ENCODE peak calls at places on chromosomes 4 and X, in six cellular contexts. Z is SJSA1, B is mesenchymal stem cell, X is right atrium auricular region, K is endodermal cell, T is transverse colon. U is an unnamed sample.
A peak's percentile ranks its signal among the peaks of the same experiment; 100 is the strongest.

GRCh38 chr4:2166253-2166652 is 75.7 kb downstream of the HAUS3 start:
- DNase-seq in X (no peak), Z (no peak), T (peak; percentile 27), K (no peak), B (no peak), U (peak; percentile 16)

GRCh38 chrX:114924846-114925245 is 92.6 kb downstream of the IL13RA2 start:
- DNase-seq in K (no peak), B (peak; percentile 33), T (no peak), Z (no peak), X (no peak), U (no peak)

GRCh38 chrX:153662266-153662665 is 11.3 kb downstream of the PNCK start:
- DNase-seq in K (peak; percentile 91), X (no peak), B (peak; percentile 22), Z (no peak), T (peak; percentile 64), U (peak; percentile 56)

GRCh38 chrX:18828832-18829404 is 121.5 kb downstream of the PPEF1 start:
- DNase-seq in X (no peak), B (peak; percentile 56), Z (no peak), T (no peak), K (no peak), U (no peak)

GRCh38 chr4:74004668-74005067 is 6.2 kb upstream of the CXCL5 start:
- DNase-seq in K (no peak), Z (no peak), X (no peak), B (no peak), T (no peak), U (no peak)

GRCh38 chr4:127783971-127784519 is 1.9 kb downstream of the HSPA4L start:
- DNase-seq in K (no peak), B (no peak), T (no peak), Z (no peak), X (no peak), U (peak; percentile 2)

GRCh38 chrX:21354725-21355124 is 19.5 kb upstream of the CNKSR2 start:
- DNase-seq in T (no peak), Z (no peak), B (no peak), X (no peak), K (no peak), U (no peak)

GRCh38 chrX:49272426-49272825 is 2.8 kb downstream of the PPP1R3F start:
- DNase-seq in K (no peak), B (no peak), X (no peak), T (no peak), Z (no peak), U (no peak)

GRCh38 chr4:24262084-24262483 is 322.3 kb downstream of the DHX15 start:
- DNase-seq in B (no peak), T (no peak), K (peak; percentile 56), Z (no peak), X (no peak), U (peak; percentile 15)

GRCh38 chr4:158670975-158671664 is 567 bp downstream of the C4orf46 start:
- DNase-seq in B (peak; percentile 89), Z (peak; percentile 81), X (peak; percentile 71), T (peak; percentile 68), K (peak; percentile 87), U (peak; percentile 80)

GRCh38 chrX:17596546-17597205 is 140.6 kb upstream of the SCML1 start:
- DNase-seq in X (no peak), T (no peak), K (no peak), Z (peak; percentile 46), B (no peak), U (no peak)

GRCh38 chr4:37424753-37425152 is 180.2 kb downstream of the NWD2 start:
- DNase-seq in K (no peak), T (no peak), X (no peak), Z (no peak), B (no peak), U (no peak)

GRCh38 chrX:154351183-154352011 is 23.0 kb downstream of the FLNA start:
- DNase-seq in Z (no peak), B (no peak), X (no peak), T (peak; percentile 71), K (no peak), U (peak; percentile 50)

GRCh38 chrX:30576881-30577280 is 685 bp downstream of the TASL start:
- DNase-seq in Z (no peak), T (no peak), B (no peak), X (no peak), K (no peak), U (no peak)

GRCh38 chr4:38819569-38819968 is 15.0 kb upstream of the TLR1 start:
- DNase-seq in K (no peak), Z (no peak), T (no peak), X (no peak), B (peak; percentile 49), U (no peak)

GRCh38 chr4:103075435-103075893 is 1.1 kb downstream of the SLC9B2 start:
- DNase-seq in K (no peak), T (no peak), Z (no peak), X (no peak), B (peak; percentile 75), U (peak; percentile 10)

GRCh38 chr4:76616526-76616925 is 181.5 kb downstream of the SHROOM3 start:
- DNase-seq in Z (no peak), K (no peak), T (no peak), B (no peak), X (no peak), U (no peak)

GRCh38 chr4:100977746-100978397 is 369.5 kb downstream of the PPP3CA start:
- DNase-seq in B (no peak), X (no peak), Z (no peak), K (no peak), T (no peak), U (no peak)

GRCh38 chrX:56745019-56745418 is 16.0 kb downstream of the NBDY start:
- DNase-seq in B (peak; percentile 66), Z (no peak), K (no peak), T (no peak), X (no peak), U (no peak)

GRCh38 chr4:124904723-124905390 is 192.3 kb upstream of the ANKRD50 start:
- DNase-seq in Z (no peak), X (no peak), T (no peak), B (no peak), K (no peak), U (no peak)

GRCh38 chr4:141636771-141637460 is 533 bp downstream of the IL15 start:
- DNase-seq in Z (peak; percentile 58), X (no peak), B (peak; percentile 79), T (peak; percentile 64), K (peak; percentile 79), U (peak; percentile 63)

GRCh38 chrX:2627272-2627867 is 63.7 kb upstream of the CD99 start:
- DNase-seq in Z (peak; percentile 60), T (peak; percentile 22), K (peak; percentile 87), X (no peak), B (peak; percentile 33), U (peak; percentile 43)

GRCh38 chr4:90833698-90834097 is 706.5 kb downstream of the CCSER1 start:
- DNase-seq in B (no peak), X (no peak), K (no peak), Z (no peak), T (no peak), U (no peak)
- H3K4me3 ChIP-seq in B (no peak overlapping the region), X (no peak overlapping the region), K (no peak overlapping the region), Z (no peak overlapping the region), T (no peak overlapping the region), U (no peak overlapping the region)

GRCh38 chr4:186724861-186725419 is 1.3 kb upstream of the FAT1 start:
- DNase-seq in B (peak; percentile 56), T (no peak), K (peak; percentile 69), Z (no peak), X (no peak), U (peak; percentile 56)

GRCh38 chr4:186727149-186727976 is 3.7 kb upstream of the FAT1 start:
- DNase-seq in B (peak; percentile 59), T (no peak), K (no peak), Z (no peak), X (no peak), U (peak; percentile 42)

GRCh38 chr4:186726440-186727148 is 2.9 kb upstream of the FAT1 start:
- DNase-seq in X (no peak), Z (peak; percentile 87), B (peak; percentile 91), T (peak; percentile 88), K (peak; percentile 92), U (peak; percentile 86)

GRCh38 chr4:186725422-186726149 is 1.9 kb upstream of the FAT1 start:
- DNase-seq in Z (peak; percentile 95), X (peak; percentile 78), K (peak; percentile 88), B (peak; percentile 89), T (peak; percentile 87), U (peak; percentile 83)

DNA sequence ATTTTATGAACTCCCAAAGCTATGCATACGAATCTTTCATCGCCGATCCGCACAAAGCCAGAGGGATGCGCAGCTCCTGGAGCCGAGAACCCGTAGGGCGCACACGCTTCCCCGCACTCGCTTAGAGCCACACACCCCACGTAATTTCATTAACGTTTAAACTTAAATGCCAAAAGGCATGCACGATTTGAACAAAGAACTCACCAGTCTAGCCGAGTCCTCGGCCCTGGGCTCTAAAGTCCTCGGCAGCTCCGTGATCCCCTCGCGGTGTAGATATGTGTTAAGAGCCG is 2.4 kb upstream of the FAT1 start:
- DNase-seq in Z (no peak), X (no peak), T (no peak), B (no peak), K (no peak), U (no peak)
- H3K27ac ChIP-seq in Z (peak overlapping the region; percentile 95), X (peak overlapping the region; percentile 92), T (peak overlapping the region; percentile 94), B (peak overlapping the region; percentile 100), K (peak overlapping the region; percentile 69), U (peak overlapping the region; percentile 99)

GRCh38 chrX:12971282-12972003 is 3.5 kb upstream of the TMSB4X start:
- DNase-seq in B (no peak), Z (no peak), K (no peak), X (peak; percentile 82), T (no peak), U (no peak)

GRCh38 chrX:12972239-12972638 is 2.7 kb upstream of the TMSB4X start:
- DNase-seq in K (no peak), T (no peak), B (no peak), X (no peak), Z (no peak), U (no peak)

GRCh38 chrX:12973561-12974216 is 1.2 kb upstream of the TMSB4X start:
- DNase-seq in Z (no peak), B (no peak), K (peak; percentile 58), X (no peak), T (no peak), U (no peak)

GRCh38 chrX:12974217-12974796 is 603 bp upstream of the TMSB4X start:
- DNase-seq in T (peak; percentile 74), Z (peak; percentile 80), X (peak; percentile 83), K (peak; percentile 81), B (peak; percentile 69), U (no peak)

DNA sequence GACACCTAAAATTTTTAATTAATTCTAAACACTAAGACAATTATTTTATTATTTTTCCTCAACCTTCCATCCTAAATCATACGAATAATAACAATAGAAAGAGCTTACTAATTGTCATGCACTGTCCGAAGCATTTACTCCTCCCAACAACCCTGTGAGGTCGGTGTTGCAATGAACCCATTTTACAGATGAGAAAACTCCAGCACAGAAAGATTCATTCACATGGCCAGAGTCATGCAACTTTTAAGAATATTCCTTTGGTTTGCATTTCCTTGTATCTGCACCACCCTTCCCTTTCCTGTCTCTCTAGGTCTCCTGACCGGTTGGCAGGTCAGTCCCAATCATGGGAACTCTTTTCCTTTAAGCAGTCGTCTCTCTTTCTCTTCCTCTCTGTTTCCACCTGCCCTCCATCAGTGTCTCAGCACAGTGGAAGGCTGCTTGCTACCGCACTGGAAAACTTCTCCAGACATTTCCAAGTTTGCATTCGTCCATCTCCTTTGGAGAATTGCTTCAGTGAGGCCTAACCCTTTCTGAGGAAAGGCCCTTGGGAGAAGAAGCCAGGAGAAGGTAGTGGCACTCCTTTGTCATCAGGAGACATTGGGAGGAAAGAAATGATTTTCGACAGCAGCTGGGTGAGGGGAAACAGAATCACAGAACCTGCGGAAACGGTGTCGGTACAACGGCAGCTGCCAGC is 1.9 kb upstream of the TMSB4X start:
- DNase-seq in K (no peak), B (no peak), X (no peak), Z (no peak), T (no peak), U (no peak)
- H3K4me3 ChIP-seq in K (no peak overlapping the region), B (no peak overlapping the region), X (no peak overlapping the region), Z (no peak overlapping the region), T (peak overlapping the region; percentile 86), U (no peak overlapping the region)

GRCh38 chrX:109399831-109400230 is 82.1 kb downstream of the GUCY2F start:
- DNase-seq in B (no peak), T (no peak), K (peak; percentile 40), X (no peak), Z (no peak), U (no peak)
- H3K27ac ChIP-seq in B (no peak overlapping the region), T (no peak overlapping the region), K (no peak overlapping the region), X (no peak overlapping the region), Z (no peak overlapping the region), U (no peak overlapping the region)

U was measured in small intestine.